ENCODE peak calls at places on chromosomes 4 and X, in nine cellular contexts. One of them, this sample, is unnamed.

GRCh38 chrX:12672362-12673106 is 118.7 kb upstream of the PRPS2 start:
- DNase-seq in NB4: no peak
- DNase-seq in RPMI8226: no peak
- DNase-seq in astrocyte of the spinal cord: no peak
- DNase-seq in M059J: peak
- DNase-seq in immature natural killer cell: no peak
- DNase-seq in endothelial cell of umbilical vein: no peak
- DNase-seq in frontal cortex: no peak
- DNase-seq in HCEC 1CT: no peak
- DNase-seq in this sample: no peak

GRCh38 chrX:18677140-18677834 is 5.4 kb upstream of the RS1 start:
- DNase-seq in NB4: peak
- DNase-seq in RPMI8226: no peak
- DNase-seq in astrocyte of the spinal cord: no peak
- DNase-seq in M059J: no peak
- DNase-seq in immature natural killer cell: no peak
- DNase-seq in endothelial cell of umbilical vein: no peak
- DNase-seq in frontal cortex: no peak
- DNase-seq in HCEC 1CT: no peak
- DNase-seq in this sample: no peak

GRCh38 chr4:1902243-1902642 is 31.1 kb downstream of the NSD2 start:
- DNase-seq in NB4: no peak
- DNase-seq in RPMI8226: no peak
- DNase-seq in astrocyte of the spinal cord: no peak
- DNase-seq in M059J: no peak
- DNase-seq in immature natural killer cell: no peak
- DNase-seq in endothelial cell of umbilical vein: no peak
- DNase-seq in frontal cortex: no peak
- DNase-seq in HCEC 1CT: no peak
- DNase-seq in this sample: no peak

GRCh38 chr4:5142726-5143125 is 91.4 kb downstream of the STK32B start:
- DNase-seq in NB4: peak
- DNase-seq in RPMI8226: peak
- DNase-seq in astrocyte of the spinal cord: peak
- DNase-seq in M059J: peak
- DNase-seq in immature natural killer cell: no peak
- DNase-seq in endothelial cell of umbilical vein: peak
- DNase-seq in frontal cortex: no peak
- DNase-seq in HCEC 1CT: no peak
- DNase-seq in this sample: peak

GRCh38 chr4:109072595-109072994 is 229.9 kb downstream of the COL25A1 start:
- DNase-seq in NB4: peak
- DNase-seq in RPMI8226: no peak
- DNase-seq in astrocyte of the spinal cord: peak
- DNase-seq in M059J: peak
- DNase-seq in immature natural killer cell: no peak
- DNase-seq in endothelial cell of umbilical vein: no peak
- DNase-seq in frontal cortex: no peak
- DNase-seq in HCEC 1CT: peak
- DNase-seq in this sample: peak

GRCh38 chr4:170229021-170229420 is 139.3 kb upstream of the AADAT start:
- DNase-seq in NB4: no peak
- DNase-seq in RPMI8226: no peak
- DNase-seq in astrocyte of the spinal cord: no peak
- DNase-seq in M059J: no peak
- DNase-seq in immature natural killer cell: no peak
- DNase-seq in endothelial cell of umbilical vein: no peak
- DNase-seq in frontal cortex: no peak
- DNase-seq in HCEC 1CT: no peak
- DNase-seq in this sample: no peak

GRCh38 chr4:89158884-89159503 is 47.7 kb downstream of the TIGD2 start:
- DNase-seq in NB4: peak
- DNase-seq in RPMI8226: peak
- DNase-seq in astrocyte of the spinal cord: peak
- DNase-seq in M059J: peak
- DNase-seq in immature natural killer cell: peak
- DNase-seq in endothelial cell of umbilical vein: peak
- DNase-seq in frontal cortex: peak
- DNase-seq in HCEC 1CT: peak
- DNase-seq in this sample: peak

GRCh38 chrX:72130156-72130761 is 1.5 kb downstream of the RTL5 start:
- DNase-seq in NB4: no peak
- DNase-seq in RPMI8226: no peak
- DNase-seq in astrocyte of the spinal cord: no peak
- DNase-seq in M059J: no peak
- DNase-seq in immature natural killer cell: no peak
- DNase-seq in endothelial cell of umbilical vein: no peak
- DNase-seq in frontal cortex: no peak
- DNase-seq in HCEC 1CT: no peak
- DNase-seq in this sample: no peak

GRCh38 chr4:67776746-67777145 is 22.6 kb upstream of the GNRHR start:
- DNase-seq in NB4: no peak
- DNase-seq in RPMI8226: no peak
- DNase-seq in astrocyte of the spinal cord: no peak
- DNase-seq in M059J: no peak
- DNase-seq in immature natural killer cell: no peak
- DNase-seq in endothelial cell of umbilical vein: no peak
- DNase-seq in frontal cortex: no peak
- DNase-seq in HCEC 1CT: no peak
- DNase-seq in this sample: peak

GRCh38 chrX:23662187-23662586 is 5.1 kb upstream of the PRDX4 start:
- DNase-seq in NB4: no peak
- DNase-seq in RPMI8226: peak
- DNase-seq in astrocyte of the spinal cord: no peak
- DNase-seq in M059J: no peak
- DNase-seq in immature natural killer cell: peak
- DNase-seq in endothelial cell of umbilical vein: no peak
- DNase-seq in frontal cortex: no peak
- DNase-seq in HCEC 1CT: no peak
- DNase-seq in this sample: no peak

GRCh38 chr4:22574880-22575279 is 59.0 kb upstream of the ADGRA3 start:
- DNase-seq in NB4: no peak
- DNase-seq in RPMI8226: no peak
- DNase-seq in astrocyte of the spinal cord: no peak
- DNase-seq in M059J: no peak
- DNase-seq in immature natural killer cell: no peak
- DNase-seq in endothelial cell of umbilical vein: no peak
- DNase-seq in frontal cortex: no peak
- DNase-seq in HCEC 1CT: no peak
- DNase-seq in this sample: no peak

GRCh38 chr4:55154933-55155332 is 29.5 kb upstream of the KDR start:
- DNase-seq in NB4: no peak
- DNase-seq in RPMI8226: no peak
- DNase-seq in astrocyte of the spinal cord: no peak
- DNase-seq in M059J: no peak
- DNase-seq in immature natural killer cell: no peak
- DNase-seq in endothelial cell of umbilical vein: peak
- DNase-seq in frontal cortex: no peak
- DNase-seq in HCEC 1CT: no peak
- DNase-seq in this sample: no peak

GRCh38 chr4:8394125-8394524 is 46.4 kb downstream of the ACOX3 start:
- DNase-seq in NB4: no peak
- DNase-seq in RPMI8226: no peak
- DNase-seq in astrocyte of the spinal cord: peak
- DNase-seq in M059J: peak
- DNase-seq in immature natural killer cell: no peak
- DNase-seq in endothelial cell of umbilical vein: no peak
- DNase-seq in frontal cortex: no peak
- DNase-seq in HCEC 1CT: no peak
- DNase-seq in this sample: peak

GRCh38 chr4:7134737-7135388 is 57.5 kb upstream of the SORCS2 start:
- DNase-seq in NB4: peak
- DNase-seq in RPMI8226: peak
- DNase-seq in astrocyte of the spinal cord: peak
- DNase-seq in M059J: peak
- DNase-seq in immature natural killer cell: no peak
- DNase-seq in endothelial cell of umbilical vein: no peak
- DNase-seq in frontal cortex: no peak
- DNase-seq in HCEC 1CT: peak
- DNase-seq in this sample: peak

GRCh38 chrX:39911278-39911897 is 186.4 kb downstream of the BCOR start:
- DNase-seq in NB4: peak
- DNase-seq in RPMI8226: no peak
- DNase-seq in astrocyte of the spinal cord: no peak
- DNase-seq in M059J: no peak
- DNase-seq in immature natural killer cell: no peak
- DNase-seq in endothelial cell of umbilical vein: no peak
- DNase-seq in frontal cortex: no peak
- DNase-seq in HCEC 1CT: no peak
- DNase-seq in this sample: no peak

GRCh38 chr4:142485452-142485851 is 360.6 kb downstream of the INPP4B start:
- DNase-seq in NB4: peak
- DNase-seq in RPMI8226: no peak
- DNase-seq in astrocyte of the spinal cord: no peak
- DNase-seq in M059J: no peak
- DNase-seq in immature natural killer cell: no peak
- DNase-seq in endothelial cell of umbilical vein: no peak
- DNase-seq in frontal cortex: no peak
- DNase-seq in HCEC 1CT: no peak
- DNase-seq in this sample: no peak

GRCh38 chr4:152780267-152780811 is 585 bp downstream of the ARFIP1 start:
- DNase-seq in NB4: no peak
- DNase-seq in RPMI8226: no peak
- DNase-seq in astrocyte of the spinal cord: no peak
- DNase-seq in M059J: peak
- DNase-seq in immature natural killer cell: no peak
- DNase-seq in endothelial cell of umbilical vein: no peak
- DNase-seq in frontal cortex: no peak
- DNase-seq in HCEC 1CT: peak
- DNase-seq in this sample: peak

GRCh38 chrX:153689654-153690465 is 2.1 kb downstream of the SLC6A8 start:
- DNase-seq in NB4: no peak
- DNase-seq in RPMI8226: no peak
- DNase-seq in astrocyte of the spinal cord: no peak
- DNase-seq in M059J: peak
- DNase-seq in immature natural killer cell: no peak
- DNase-seq in endothelial cell of umbilical vein: no peak
- DNase-seq in frontal cortex: no peak
- DNase-seq in HCEC 1CT: no peak
- DNase-seq in this sample: no peak

GRCh38 chrX:132740316-132741123 is 217.9 kb downstream of the HS6ST2 start:
- DNase-seq in NB4: no peak
- DNase-seq in RPMI8226: no peak
- DNase-seq in astrocyte of the spinal cord: no peak
- DNase-seq in M059J: no peak
- DNase-seq in immature natural killer cell: no peak
- DNase-seq in endothelial cell of umbilical vein: peak
- DNase-seq in frontal cortex: no peak
- DNase-seq in HCEC 1CT: no peak
- DNase-seq in this sample: peak

GRCh38 chr4:155179216-155179615 is 29.2 kb upstream of the NPY2R start:
- DNase-seq in NB4: no peak
- DNase-seq in RPMI8226: no peak
- DNase-seq in astrocyte of the spinal cord: peak
- DNase-seq in M059J: no peak
- DNase-seq in immature natural killer cell: no peak
- DNase-seq in endothelial cell of umbilical vein: peak
- DNase-seq in frontal cortex: no peak
- DNase-seq in HCEC 1CT: peak
- DNase-seq in this sample: no peak

GRCh38 chr4:144504853-144505252 is 141.1 kb upstream of the HHIP start:
- DNase-seq in NB4: no peak
- DNase-seq in RPMI8226: no peak
- DNase-seq in astrocyte of the spinal cord: peak
- DNase-seq in M059J: peak
- DNase-seq in immature natural killer cell: no peak
- DNase-seq in endothelial cell of umbilical vein: no peak
- DNase-seq in frontal cortex: no peak
- DNase-seq in HCEC 1CT: no peak
- DNase-seq in this sample: no peak

GRCh38 chr4:119733431-119733830 is 104.8 kb upstream of the PDE5A start:
- DNase-seq in NB4: no peak
- DNase-seq in RPMI8226: no peak
- DNase-seq in astrocyte of the spinal cord: peak
- DNase-seq in M059J: peak
- DNase-seq in immature natural killer cell: no peak
- DNase-seq in endothelial cell of umbilical vein: no peak
- DNase-seq in frontal cortex: no peak
- DNase-seq in HCEC 1CT: peak
- DNase-seq in this sample: no peak

GRCh38 chr4:8665406-8666360 is 73.1 kb downstream of the CPZ start:
- DNase-seq in NB4: no peak
- DNase-seq in RPMI8226: no peak
- DNase-seq in astrocyte of the spinal cord: no peak
- DNase-seq in M059J: peak
- DNase-seq in immature natural killer cell: no peak
- DNase-seq in endothelial cell of umbilical vein: no peak
- DNase-seq in frontal cortex: no peak
- DNase-seq in HCEC 1CT: no peak
- DNase-seq in this sample: no peak

GRCh38 chrX:31092970-31093638 is 21.3 kb upstream of the FTHL17 start:
- DNase-seq in NB4: no peak
- DNase-seq in RPMI8226: no peak
- DNase-seq in astrocyte of the spinal cord: no peak
- DNase-seq in M059J: no peak
- DNase-seq in immature natural killer cell: no peak
- DNase-seq in endothelial cell of umbilical vein: no peak
- DNase-seq in frontal cortex: no peak
- DNase-seq in HCEC 1CT: no peak
- DNase-seq in this sample: no peak

GRCh38 chrX:147478899-147479298 is 432.8 kb upstream of the FMR1 start:
- DNase-seq in NB4: no peak
- DNase-seq in RPMI8226: no peak
- DNase-seq in astrocyte of the spinal cord: no peak
- DNase-seq in M059J: no peak
- DNase-seq in immature natural killer cell: no peak
- DNase-seq in endothelial cell of umbilical vein: no peak
- DNase-seq in frontal cortex: no peak
- DNase-seq in HCEC 1CT: no peak
- DNase-seq in this sample: peak

GRCh38 chr4:73974352-73974751 is 7.5 kb downstream of the PF4 start:
- DNase-seq in NB4: no peak
- DNase-seq in RPMI8226: no peak
- DNase-seq in astrocyte of the spinal cord: no peak
- DNase-seq in M059J: no peak
- DNase-seq in immature natural killer cell: no peak
- DNase-seq in endothelial cell of umbilical vein: no peak
- DNase-seq in frontal cortex: no peak
- DNase-seq in HCEC 1CT: no peak
- DNase-seq in this sample: no peak

GRCh38 chr4:8084712-8085490 is 73.7 kb downstream of the ABLIM2 start:
- DNase-seq in NB4: no peak
- DNase-seq in RPMI8226: no peak
- DNase-seq in astrocyte of the spinal cord: no peak
- DNase-seq in M059J: no peak
- DNase-seq in immature natural killer cell: no peak
- DNase-seq in endothelial cell of umbilical vein: no peak
- DNase-seq in frontal cortex: no peak
- DNase-seq in HCEC 1CT: no peak
- DNase-seq in this sample: no peak

GRCh38 chrX:30653415-30654131 is at the start of gene GK:
- DNase-seq in NB4: peak
- DNase-seq in RPMI8226: peak
- DNase-seq in astrocyte of the spinal cord: no peak
- DNase-seq in M059J: peak
- DNase-seq in immature natural killer cell: no peak
- DNase-seq in endothelial cell of umbilical vein: peak
- DNase-seq in frontal cortex: no peak
- DNase-seq in HCEC 1CT: peak
- DNase-seq in this sample: peak

GRCh38 chr4:6573986-6574746 is 823 bp upstream of the MAN2B2 start:
- DNase-seq in NB4: peak
- DNase-seq in RPMI8226: no peak
- DNase-seq in astrocyte of the spinal cord: no peak
- DNase-seq in M059J: no peak
- DNase-seq in immature natural killer cell: no peak
- DNase-seq in endothelial cell of umbilical vein: no peak
- DNase-seq in frontal cortex: no peak
- DNase-seq in HCEC 1CT: no peak
- DNase-seq in this sample: no peak

GRCh38 chr4:149961876-149962597 is 116.2 kb upstream of the DCLK2 start:
- DNase-seq in NB4: no peak
- DNase-seq in RPMI8226: no peak
- DNase-seq in astrocyte of the spinal cord: peak
- DNase-seq in M059J: peak
- DNase-seq in immature natural killer cell: no peak
- DNase-seq in endothelial cell of umbilical vein: no peak
- DNase-seq in frontal cortex: no peak
- DNase-seq in HCEC 1CT: peak
- DNase-seq in this sample: peak

GRCh38 chr4:10115657-10116624 is 658 bp downstream of the WDR1 start:
- DNase-seq in NB4: peak
- DNase-seq in RPMI8226: peak
- DNase-seq in astrocyte of the spinal cord: peak
- DNase-seq in M059J: peak
- DNase-seq in immature natural killer cell: peak
- DNase-seq in endothelial cell of umbilical vein: no peak
- DNase-seq in frontal cortex: no peak
- DNase-seq in HCEC 1CT: peak
- DNase-seq in this sample: no peak

This sample was measured in myocyte.